ENCODE peak calls at places on chromosomes 7 and 10, in five cellular contexts. I, Z, H, N and R are unnamed samples.

GRCh38 chr10:88027570-88027969 is 164.1 kb downstream of the PTEN start:
- DNase-seq in I (no peak), H (no peak), Z (no peak), N (no peak), R (no peak)

GRCh38 chr10:986137-986825 is 2.0 kb upstream of the GTPBP4 start:
- DNase-seq in H (no peak), Z (no peak), N (no peak), I (peak), R (no peak)

GRCh38 chr7:105011771-105012502 is 2.1 kb upstream of the KMT2E start:
- DNase-seq in N (no peak), H (no peak), Z (peak), I (no peak), R (no peak)

GRCh38 chr10:97891497-97892167 is 42.0 kb downstream of the GOLGA7B start:
- DNase-seq in Z (no peak), H (no peak), I (no peak), N (no peak), R (no peak)

GRCh38 chr7:37092548-37092947 is 356.1 kb downstream of the ELMO1 start:
- DNase-seq in Z (no peak), H (no peak), N (no peak), I (no peak), R (no peak)

GRCh38 chr10:44809652-44810051 is 101.5 kb upstream of the TMEM72 start:
- DNase-seq in Z (no peak), I (no peak), H (no peak), N (no peak), R (peak)

GRCh38 chr7:102234801-102235550 is 51.7 kb upstream of the SH2B2 start:
- DNase-seq in N (no peak), I (no peak), H (no peak), Z (no peak), R (no peak)

GRCh38 chr7:27183682-27184341 is 1.2 kb downstream of the HOXA11 start:
- DNase-seq in N (no peak), H (no peak), I (no peak), Z (peak), R (no peak)

GRCh38 chr10:121216295-121216694 is 365.1 kb downstream of the WDR11 start:
- DNase-seq in I (no peak), H (no peak), Z (no peak), N (no peak), R (no peak)

GRCh38 chr7:54877683-54878082 is 118.7 kb upstream of the SEC61G start:
- DNase-seq in H (no peak), N (no peak), I (peak), Z (no peak), R (no peak)

GRCh38 chr7:108200326-108200725 is 70.2 kb upstream of the LAMB4 start:
- DNase-seq in H (no peak), N (no peak), I (no peak), Z (no peak), R (no peak)

GRCh38 chr7:22821702-22822485 is 755 bp downstream of the TOMM7 start:
- DNase-seq in N (no peak), H (no peak), I (no peak), Z (peak), R (no peak)

GRCh38 chr7:30772984-30773383 is 1.8 kb downstream of the MINDY4 start:
- DNase-seq in Z (no peak), N (no peak), H (no peak), I (no peak), R (no peak)

GRCh38 chr10:46330881-46331280 is 44.1 kb downstream of the ANTXRL start:
- DNase-seq in N (no peak), Z (no peak), H (no peak), I (no peak), R (no peak)

GRCh38 chr10:103575416-103576075 is 82.0 kb downstream of the NEURL1 start:
- DNase-seq in N (no peak), Z (no peak), I (no peak), H (no peak), R (no peak)

GRCh38 chr10:79159141-79159619 is 90.4 kb downstream of the ZMIZ1 start:
- DNase-seq in H (no peak), I (no peak), N (no peak), Z (no peak), R (peak)

GRCh38 chr10:22323538-22324305 is 2.8 kb downstream of the BMI1 start:
- DNase-seq in H (no peak), Z (no peak), N (no peak), I (no peak), R (no peak)

GRCh38 chr7:90900640-90901353 is 304.7 kb downstream of the CDK14 start:
- DNase-seq in N (no peak), I (no peak), Z (no peak), H (no peak), R (no peak)

GRCh38 chr7:159086301-159086925 is 58.3 kb downstream of the VIPR2 start:
- DNase-seq in H (no peak), N (peak), Z (no peak), I (no peak), R (no peak)

GRCh38 chr7:103914147-103914899 is 75.1 kb downstream of the RELN start:
- DNase-seq in H (no peak), I (no peak), Z (no peak), N (no peak), R (no peak)

GRCh38 chr7:51141451-51141971 is 175.1 kb downstream of the COBL start:
- DNase-seq in I (no peak), N (no peak), H (peak), Z (no peak), R (peak)

GRCh38 chr10:124799196-124799595 is 2.4 kb upstream of the ABRAXAS2 start:
- DNase-seq in I (no peak), Z (no peak), H (no peak), N (no peak), R (no peak)

GRCh38 chr7:130468612-130469011 is 23.3 kb upstream of the MEST start:
- DNase-seq in I (no peak), N (no peak), H (no peak), Z (no peak), R (no peak)

GRCh38 chr7:137625197-137625596 is 221.6 kb downstream of the DGKI start:
- DNase-seq in N (no peak), I (no peak), H (no peak), Z (no peak), R (no peak)

GRCh38 chr10:33257439-33257838 is 77.0 kb downstream of the NRP1 start:
- DNase-seq in Z (no peak), N (no peak), H (no peak), I (no peak), R (no peak)

GRCh38 chr10:13529714-13529973 is 830 bp upstream of the BEND7 start:
- DNase-seq in N (no peak), H (no peak), I (no peak), Z (no peak), R (no peak)

GRCh38 chr10:90604636-90605035 is 253.2 kb downstream of the HTR7 start:
- DNase-seq in N (no peak), H (no peak), I (no peak), Z (no peak), R (no peak)

GRCh38 chr7:11935905-11936304 is 103.9 kb upstream of the THSD7A start:
- DNase-seq in I (no peak), N (no peak), Z (no peak), H (no peak), R (peak)